ENCODE peak calls at places on chromosomes 12 and 14, in five cellular contexts. Y is naive thymus-derived CD8-positive, alpha-beta T cell; D is bronchial epithelial cell; F is neuronal stem cell; M is pancreas. S is an unnamed sample.

GRCh38 chr14:92464156-92464555 is 49.4 kb upstream of the RIN3 start:
- DNase-seq in F (no peak), M (no peak), D (no peak), Y (no peak), S (no peak)

GRCh38 chr14:53461823-53462222 is 308.7 kb upstream of the DDHD1 start:
- DNase-seq in F (no peak), M (no peak), D (no peak), Y (no peak), S (no peak)

GRCh38 chr14:77490347-77490986 is 8.1 kb downstream of the ISM2 start:
- DNase-seq in D (no peak), Y (no peak), F (no peak), M (no peak), S (no peak)

GRCh38 chr14:53153702-53154112 is 584 bp upstream of the DDHD1 start:
- DNase-seq in Y (no peak), D (no peak), M (no peak), F (no peak), S (no peak)

GRCh38 chr12:121740847-121741246 is 28.3 kb downstream of the TMEM120B start:
- DNase-seq in D (no peak), Y (no peak), M (no peak), F (no peak), S (no peak)

GRCh38 chr12:46938071-46938678 is 112.4 kb upstream of the SLC38A4 start:
- DNase-seq in F (no peak), M (no peak), D (peak), Y (no peak), S (no peak)

GRCh38 chr12:45966486-45966885 is 23.9 kb downstream of the SCAF11 start:
- DNase-seq in M (no peak), D (no peak), F (no peak), Y (no peak), S (no peak)

GRCh38 chr12:122726056-122726558 is 4.5 kb downstream of the HCAR1 start:
- DNase-seq in Y (no peak), F (no peak), D (peak), M (no peak), S (no peak)

GRCh38 chr14:70855486-70855885 is 46.2 kb upstream of the MAP3K9 start:
- DNase-seq in F (no peak), D (no peak), M (no peak), Y (no peak), S (no peak)